ENCODE peak calls at places on chromosome 6, in seven cellular contexts. One of them, this sample, is unnamed.

GRCh38 chr6:159953091-159953581 is 15.7 kb upstream of the IGF2R start:
- DNase-seq in Peyer's patch: no peak
- DNase-seq in naive thymus-derived CD4-positive, alpha-beta T cell: no peak
- DNase-seq in ovary: peak; percentile 52
- DNase-seq in heart left ventricle: peak; percentile 76
- DNase-seq in CD8-positive, alpha-beta T cell: no peak
- DNase-seq in Panc1: no peak
- DNase-seq in this sample: peak; percentile 78

GRCh38 chr6:113178349-113178748 is 678.8 kb upstream of the MARCKS start:
- DNase-seq in naive thymus-derived CD4-positive, alpha-beta T cell: no peak
- DNase-seq in Peyer's patch: no peak
- DNase-seq in CD8-positive, alpha-beta T cell: no peak
- DNase-seq in ovary: no peak
- DNase-seq in heart left ventricle: no peak
- DNase-seq in Panc1: no peak
- DNase-seq in this sample: no peak

GRCh38 chr6:2669067-2669710 is 81.5 kb downstream of the MYLK4 start:
- DNase-seq in Panc1: no peak
- DNase-seq in naive thymus-derived CD4-positive, alpha-beta T cell: no peak
- DNase-seq in ovary: no peak
- DNase-seq in heart left ventricle: no peak
- DNase-seq in Peyer's patch: no peak
- DNase-seq in CD8-positive, alpha-beta T cell: no peak
- DNase-seq in this sample: no peak

GRCh38 chr6:29989211-29989610 is 46.9 kb downstream of the HLA-A start:
- DNase-seq in heart left ventricle: no peak
- DNase-seq in naive thymus-derived CD4-positive, alpha-beta T cell: no peak
- DNase-seq in ovary: no peak
- DNase-seq in CD8-positive, alpha-beta T cell: no peak
- DNase-seq in Peyer's patch: no peak
- DNase-seq in Panc1: no peak
- DNase-seq in this sample: no peak

GRCh38 chr6:116268589-116269293 is 11.0 kb downstream of the TSPYL1 start:
- DNase-seq in ovary: no peak
- DNase-seq in heart left ventricle: no peak
- DNase-seq in CD8-positive, alpha-beta T cell: no peak
- DNase-seq in Panc1: peak; percentile 67
- DNase-seq in Peyer's patch: no peak
- DNase-seq in naive thymus-derived CD4-positive, alpha-beta T cell: peak; percentile 21
- DNase-seq in this sample: no peak

GRCh38 chr6:33683051-33683571 is 28.4 kb downstream of the UQCC2 start:
- DNase-seq in ovary: no peak
- DNase-seq in CD8-positive, alpha-beta T cell: peak; percentile 24
- DNase-seq in Peyer's patch: no peak
- DNase-seq in heart left ventricle: no peak
- DNase-seq in naive thymus-derived CD4-positive, alpha-beta T cell: no peak
- DNase-seq in Panc1: no peak
- DNase-seq in this sample: no peak

GRCh38 chr6:3788408-3789017 is 37.0 kb upstream of the PXDC1 start:
- DNase-seq in Peyer's patch: no peak
- DNase-seq in ovary: peak; percentile 62
- DNase-seq in Panc1: no peak
- DNase-seq in naive thymus-derived CD4-positive, alpha-beta T cell: no peak
- DNase-seq in CD8-positive, alpha-beta T cell: no peak
- DNase-seq in heart left ventricle: no peak
- DNase-seq in this sample: no peak

GRCh38 chr6:12119085-12119588 is 107.0 kb downstream of the HIVEP1 start:
- DNase-seq in ovary: no peak
- DNase-seq in heart left ventricle: no peak
- DNase-seq in Peyer's patch: no peak
- DNase-seq in Panc1: no peak
- DNase-seq in CD8-positive, alpha-beta T cell: peak; percentile 12
- DNase-seq in naive thymus-derived CD4-positive, alpha-beta T cell: peak; percentile 28
- DNase-seq in this sample: no peak

GRCh38 chr6:153963352-153963751 is 75.7 kb upstream of the OPRM1 start:
- DNase-seq in naive thymus-derived CD4-positive, alpha-beta T cell: no peak
- DNase-seq in ovary: no peak
- DNase-seq in heart left ventricle: no peak
- DNase-seq in Peyer's patch: no peak
- DNase-seq in CD8-positive, alpha-beta T cell: no peak
- DNase-seq in Panc1: no peak
- DNase-seq in this sample: no peak

GRCh38 chr6:3749390-3749978 is 2.0 kb downstream of the PXDC1 start:
- DNase-seq in CD8-positive, alpha-beta T cell: no peak
- DNase-seq in heart left ventricle: peak; percentile 46
- DNase-seq in naive thymus-derived CD4-positive, alpha-beta T cell: no peak
- DNase-seq in Panc1: no peak
- DNase-seq in Peyer's patch: peak; percentile 46
- DNase-seq in ovary: peak; percentile 52
- DNase-seq in this sample: peak; percentile 78

GRCh38 chr6:87199787-87200186 is 44.4 kb downstream of the ZNF292 start:
- DNase-seq in Panc1: no peak
- DNase-seq in naive thymus-derived CD4-positive, alpha-beta T cell: no peak
- DNase-seq in heart left ventricle: no peak
- DNase-seq in CD8-positive, alpha-beta T cell: no peak
- DNase-seq in Peyer's patch: no peak
- DNase-seq in ovary: no peak
- DNase-seq in this sample: no peak

GRCh38 chr6:154134471-154135147 is 95.6 kb downstream of the OPRM1 start:
- DNase-seq in ovary: no peak
- DNase-seq in heart left ventricle: no peak
- DNase-seq in CD8-positive, alpha-beta T cell: no peak
- DNase-seq in naive thymus-derived CD4-positive, alpha-beta T cell: no peak
- DNase-seq in Peyer's patch: no peak
- DNase-seq in Panc1: no peak
- DNase-seq in this sample: no peak

GRCh38 chr6:98769546-98769945 is 64.8 kb upstream of the POU3F2 start:
- DNase-seq in ovary: no peak
- DNase-seq in heart left ventricle: no peak
- DNase-seq in naive thymus-derived CD4-positive, alpha-beta T cell: no peak
- DNase-seq in CD8-positive, alpha-beta T cell: peak; percentile 5
- DNase-seq in Peyer's patch: no peak
- DNase-seq in Panc1: no peak
- DNase-seq in this sample: no peak

GRCh38 chr6:127921982-127922381 is 21.1 kb upstream of the THEMIS start:
- DNase-seq in ovary: no peak
- DNase-seq in CD8-positive, alpha-beta T cell: no peak
- DNase-seq in naive thymus-derived CD4-positive, alpha-beta T cell: no peak
- DNase-seq in Peyer's patch: no peak
- DNase-seq in heart left ventricle: no peak
- DNase-seq in Panc1: no peak
- DNase-seq in this sample: no peak

GRCh38 chr6:151679081-151679480 is 128.4 kb upstream of the ESR1 start:
- DNase-seq in Panc1: no peak
- DNase-seq in ovary: no peak
- DNase-seq in CD8-positive, alpha-beta T cell: no peak
- DNase-seq in naive thymus-derived CD4-positive, alpha-beta T cell: no peak
- DNase-seq in heart left ventricle: no peak
- DNase-seq in Peyer's patch: no peak
- DNase-seq in this sample: no peak

DNA sequence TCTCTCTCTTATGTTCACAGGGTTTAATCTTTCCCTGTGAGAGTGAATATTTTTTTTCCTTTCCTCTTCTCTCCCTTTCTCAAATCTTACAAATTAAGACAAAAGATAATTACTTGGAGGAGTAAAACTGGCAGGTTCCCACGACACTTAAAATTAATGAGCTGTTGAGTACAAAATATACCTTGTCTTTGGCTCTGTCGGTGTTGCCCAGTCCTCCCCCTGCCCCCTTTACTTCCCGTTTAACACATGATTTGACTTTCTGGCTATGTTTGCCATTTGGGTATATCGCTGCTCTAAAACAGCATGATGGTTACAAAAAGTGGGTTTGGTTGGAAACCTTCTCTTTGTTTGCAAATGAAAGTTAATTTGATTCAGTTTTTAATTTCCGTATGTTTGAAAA is 181.4 kb downstream of the DTNBP1 start:
- DNase-seq in Peyer's patch: no peak
- DNase-seq in CD8-positive, alpha-beta T cell: no peak
- DNase-seq in ovary: no peak
- DNase-seq in Panc1: no peak
- DNase-seq in heart left ventricle: no peak
- DNase-seq in naive thymus-derived CD4-positive, alpha-beta T cell: no peak
- DNase-seq in this sample: no peak
- H3K4me1 ChIP-seq in Peyer's patch: no peaks in the 10 kb centered on the region
- H3K4me1 ChIP-seq in CD8-positive, alpha-beta T cell: peaks cover 11% of the 10 kb centered on the region
- H3K4me1 ChIP-seq in ovary: peaks cover 5% of the 10 kb centered on the region
- H3K4me1 ChIP-seq in Panc1: no peaks in the 10 kb centered on the region
- H3K4me1 ChIP-seq in heart left ventricle: peaks cover 17% of the 10 kb centered on the region
- H3K4me1 ChIP-seq in naive thymus-derived CD4-positive, alpha-beta T cell: peaks cover 9% of the 10 kb centered on the region
- H3K4me1 ChIP-seq in this sample: peaks cover 29% of the 10 kb centered on the region

DNA sequence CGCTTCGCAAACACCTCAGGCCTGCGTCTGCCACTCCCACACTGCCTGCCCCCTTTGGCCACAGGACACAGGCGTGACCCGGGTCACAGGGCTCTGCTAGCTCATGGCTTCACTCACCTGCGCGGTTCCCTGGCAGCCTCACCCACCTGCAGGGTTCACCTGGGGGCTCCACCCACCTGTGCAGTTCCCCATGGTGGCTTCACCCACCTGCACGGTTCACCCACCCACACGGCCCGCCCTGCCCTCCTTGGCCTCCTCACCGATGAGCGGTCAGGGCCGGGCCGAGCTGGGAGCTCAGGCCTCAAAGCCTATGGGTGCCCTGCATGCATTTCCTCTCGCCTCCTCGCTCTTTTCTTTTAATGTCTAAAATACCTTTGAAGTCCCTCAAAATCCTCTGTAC is 54.7 kb downstream of the SMOC2 start:
- DNase-seq in ovary: no peak
- DNase-seq in Panc1: no peak
- DNase-seq in naive thymus-derived CD4-positive, alpha-beta T cell: no peak
- DNase-seq in Peyer's patch: no peak
- DNase-seq in heart left ventricle: no peak
- DNase-seq in CD8-positive, alpha-beta T cell: no peak
- DNase-seq in this sample: no peak
- H3K9me3 ChIP-seq in ovary: no peaks in the 10 kb centered on the region
- H3K9me3 ChIP-seq in Panc1: no peaks in the 10 kb centered on the region
- H3K9me3 ChIP-seq in naive thymus-derived CD4-positive, alpha-beta T cell: no peaks in the 10 kb centered on the region
- H3K9me3 ChIP-seq in Peyer's patch: no peaks in the 10 kb centered on the region
- H3K9me3 ChIP-seq in heart left ventricle: no peaks in the 10 kb centered on the region
- H3K9me3 ChIP-seq in CD8-positive, alpha-beta T cell: no peaks in the 10 kb centered on the region
- H3K9me3 ChIP-seq in this sample: no peaks in the 10 kb centered on the region

GRCh38 chr6:27293436-27294152 is 18.5 kb downstream of the POM121L2 start:
- DNase-seq in naive thymus-derived CD4-positive, alpha-beta T cell: no peak
- DNase-seq in CD8-positive, alpha-beta T cell: no peak
- DNase-seq in heart left ventricle: no peak
- DNase-seq in ovary: no peak
- DNase-seq in Peyer's patch: no peak
- DNase-seq in Panc1: peak; percentile 89
- DNase-seq in this sample: no peak

GRCh38 chr6:27297484-27297856 is 14.6 kb downstream of the POM121L2 start:
- DNase-seq in heart left ventricle: no peak
- DNase-seq in Panc1: no peak
- DNase-seq in naive thymus-derived CD4-positive, alpha-beta T cell: no peak
- DNase-seq in ovary: no peak
- DNase-seq in CD8-positive, alpha-beta T cell: no peak
- DNase-seq in Peyer's patch: no peak
- DNase-seq in this sample: no peak

GRCh38 chr6:27296106-27296783 is 15.8 kb downstream of the POM121L2 start:
- DNase-seq in CD8-positive, alpha-beta T cell: no peak
- DNase-seq in Panc1: no peak
- DNase-seq in heart left ventricle: no peak
- DNase-seq in Peyer's patch: no peak
- DNase-seq in ovary: no peak
- DNase-seq in naive thymus-derived CD4-positive, alpha-beta T cell: no peak
- DNase-seq in this sample: no peak

GRCh38 chr6:27294409-27294808 is 17.7 kb downstream of the POM121L2 start:
- DNase-seq in ovary: no peak
- DNase-seq in Panc1: no peak
- DNase-seq in Peyer's patch: no peak
- DNase-seq in naive thymus-derived CD4-positive, alpha-beta T cell: no peak
- DNase-seq in heart left ventricle: no peak
- DNase-seq in CD8-positive, alpha-beta T cell: no peak
- DNase-seq in this sample: no peak

DNA sequence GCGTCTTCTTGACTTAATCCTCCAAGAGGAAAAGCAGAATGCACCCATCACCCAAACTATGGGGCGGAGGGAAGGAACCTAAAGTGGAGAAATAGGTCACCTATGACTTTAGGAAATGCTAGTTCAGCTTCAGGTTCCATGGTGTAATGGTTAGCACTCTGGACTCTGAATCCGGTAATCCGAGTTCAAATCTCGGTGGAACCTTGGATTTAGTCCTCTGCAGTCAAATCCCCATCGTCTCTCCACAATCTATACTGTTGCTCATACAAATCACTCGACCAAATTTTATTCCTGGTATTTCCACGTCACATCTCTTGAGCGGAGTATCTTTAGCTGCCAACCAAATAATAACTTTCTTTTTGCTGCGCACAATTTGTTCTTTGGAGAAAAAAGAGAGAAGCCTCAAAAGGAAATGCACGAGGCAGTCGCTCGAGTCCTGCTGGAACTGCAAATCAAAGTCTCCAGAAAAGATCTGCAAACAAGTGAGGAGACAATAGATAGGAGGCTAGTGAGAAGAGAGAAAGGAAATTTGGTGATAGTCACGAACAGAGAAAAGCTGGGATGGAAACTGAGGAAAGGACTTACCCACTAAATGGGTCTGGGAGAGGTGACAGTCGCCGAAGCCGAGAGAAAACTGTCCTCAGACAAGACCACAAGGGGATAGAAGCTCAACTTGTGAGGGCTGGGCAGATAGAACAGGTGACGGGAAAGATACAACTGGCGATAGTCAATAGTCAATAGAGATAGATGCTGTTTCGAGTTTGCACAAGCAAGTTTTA is 16.6 kb downstream of the POM121L2 start:
- DNase-seq in Panc1: peak; percentile 95
- DNase-seq in Peyer's patch: no peak
- DNase-seq in ovary: no peak
- DNase-seq in CD8-positive, alpha-beta T cell: no peak
- DNase-seq in heart left ventricle: no peak
- DNase-seq in naive thymus-derived CD4-positive, alpha-beta T cell: no peak
- DNase-seq in this sample: no peak
- H3K4me3 ChIP-seq in Panc1: peak overlapping the region; percentile 97
- H3K4me3 ChIP-seq in Peyer's patch: no peak overlapping the region
- H3K4me3 ChIP-seq in ovary: no peak overlapping the region
- H3K4me3 ChIP-seq in CD8-positive, alpha-beta T cell: no peak overlapping the region
- H3K4me3 ChIP-seq in heart left ventricle: no peak overlapping the region
- H3K4me3 ChIP-seq in naive thymus-derived CD4-positive, alpha-beta T cell: no peak overlapping the region
- H3K4me3 ChIP-seq in this sample: no peak overlapping the region

GRCh38 chr6:36916159-36916558 is 30.4 kb downstream of the C6orf89 start:
- DNase-seq in Panc1: no peak
- DNase-seq in heart left ventricle: no peak
- DNase-seq in ovary: no peak
- DNase-seq in naive thymus-derived CD4-positive, alpha-beta T cell: no peak
- DNase-seq in CD8-positive, alpha-beta T cell: no peak
- DNase-seq in Peyer's patch: no peak
- DNase-seq in this sample: no peak

GRCh38 chr6:36914227-36914794 is 28.6 kb downstream of the C6orf89 start:
- DNase-seq in Panc1: peak; percentile 42
- DNase-seq in heart left ventricle: no peak
- DNase-seq in CD8-positive, alpha-beta T cell: no peak
- DNase-seq in naive thymus-derived CD4-positive, alpha-beta T cell: no peak
- DNase-seq in ovary: no peak
- DNase-seq in Peyer's patch: no peak
- DNase-seq in this sample: peak; percentile 61

GRCh38 chr6:36913082-36913481 is 27.3 kb downstream of the C6orf89 start:
- DNase-seq in Panc1: no peak
- DNase-seq in Peyer's patch: no peak
- DNase-seq in naive thymus-derived CD4-positive, alpha-beta T cell: no peak
- DNase-seq in heart left ventricle: no peak
- DNase-seq in CD8-positive, alpha-beta T cell: no peak
- DNase-seq in ovary: no peak
- DNase-seq in this sample: no peak

GRCh38 chr6:36917541-36918193 is 31.9 kb downstream of the C6orf89 start:
- DNase-seq in Panc1: no peak
- DNase-seq in CD8-positive, alpha-beta T cell: no peak
- DNase-seq in Peyer's patch: no peak
- DNase-seq in naive thymus-derived CD4-positive, alpha-beta T cell: no peak
- DNase-seq in heart left ventricle: no peak
- DNase-seq in ovary: peak; percentile 48
- DNase-seq in this sample: peak; percentile 59

GRCh38 chr6:36915599-36915998 is 29.8 kb downstream of the C6orf89 start:
- DNase-seq in heart left ventricle: no peak
- DNase-seq in Panc1: no peak
- DNase-seq in naive thymus-derived CD4-positive, alpha-beta T cell: no peak
- DNase-seq in CD8-positive, alpha-beta T cell: no peak
- DNase-seq in ovary: no peak
- DNase-seq in Peyer's patch: no peak
- DNase-seq in this sample: no peak
- H3K4me1 ChIP-seq in heart left ventricle: peaks cover 6% of the 10 kb centered on the region
- H3K4me1 ChIP-seq in Panc1: peaks cover 36% of the 10 kb centered on the region
- H3K4me1 ChIP-seq in naive thymus-derived CD4-positive, alpha-beta T cell: peaks cover 23% of the 10 kb centered on the region
- H3K4me1 ChIP-seq in CD8-positive, alpha-beta T cell: peaks cover 20% of the 10 kb centered on the region
- H3K4me1 ChIP-seq in ovary: peaks cover 16% of the 10 kb centered on the region
- H3K4me1 ChIP-seq in Peyer's patch: no peaks in the 10 kb centered on the region
- H3K4me1 ChIP-seq in this sample: peaks cover 70% of the 10 kb centered on the region

This sample was measured in lower lobe of right lung.